ENCODE peak calls at places on chromosomes 1 and 21, in nine cellular contexts. N is choroid plexus epithelial cell; W is SK-N-DZ; V is GM23338; L is WTC11; E is activated naive CD8-positive, alpha-beta T cell treated with anti-CD3 and anti-CD28 coated beads, Interleukin-2, amount 50 U/mL, for 24 hours; K is HL-60; X is stimulated activated CD8-positive, alpha-beta memory T cell treated with anti-CD3 and anti-CD28 coated beads, Interleukin-4, amount 100 ng/mL, for 1 hour; P is posterior cingulate gyrus. J is an unnamed sample.

GRCh38 chr1:168767885-168768584 is 39.0 kb upstream of the DPT start:
- DNase-seq in E (no peak), N (peak), W (no peak), K (no peak), V (no peak), P (no peak), X (no peak), L (no peak), J (no peak)

GRCh38 chr1:10900265-10900651 is 103.8 kb upstream of the CASZ1 start:
- DNase-seq in X (no peak), W (no peak), V (no peak), E (no peak), L (no peak), P (no peak), N (no peak), K (no peak), J (no peak)

GRCh38 chr1:29439615-29440014 is 203.3 kb downstream of the PTPRU start:
- DNase-seq in N (no peak), V (no peak), L (no peak), X (no peak), W (no peak), K (no peak), E (no peak), P (no peak), J (no peak)

GRCh38 chr1:236425031-236425663 is 31.1 kb downstream of the EDARADD start:
- DNase-seq in W (no peak), P (peak), K (no peak), E (peak), N (no peak), L (peak), X (no peak), V (peak), J (peak)

GRCh38 chr21:33286600-33287456 is 20.7 kb downstream of the IL10RB start:
- DNase-seq in L (no peak), P (no peak), W (no peak), V (no peak), K (no peak), E (no peak), N (peak), X (no peak), J (no peak)

GRCh38 chr1:89810880-89811279 is 10.0 kb upstream of the LRRC8D start:
- DNase-seq in L (no peak), P (no peak), X (no peak), E (no peak), K (no peak), W (no peak), V (no peak), N (no peak), J (no peak)

GRCh38 chr1:37473431-37474050 is 839 bp upstream of the ZC3H12A start:
- DNase-seq in P (no peak), V (no peak), N (peak), E (no peak), L (no peak), W (peak), K (no peak), X (no peak), J (peak)

GRCh38 chr1:43058545-43059360 is 100.1 kb upstream of the SLC2A1 start:
- DNase-seq in W (no peak), L (peak), V (peak), P (no peak), X (no peak), E (peak), K (no peak), N (peak), J (peak)

GRCh38 chr1:22821027-22821426 is 110.4 kb downstream of the EPHB2 start:
- DNase-seq in X (no peak), L (no peak), W (no peak), N (no peak), E (no peak), K (no peak), V (no peak), P (no peak), J (no peak)

GRCh38 chr1:10556430-10557005 is 81.8 kb downstream of the PEX14 start:
- DNase-seq in K (no peak), X (no peak), P (no peak), W (no peak), N (no peak), L (peak), E (no peak), V (peak), J (no peak)

GRCh38 chr1:96309783-96310182 is 411.8 kb upstream of the PTBP2 start:
- DNase-seq in E (no peak), X (no peak), V (no peak), N (peak), L (no peak), W (no peak), P (no peak), K (peak), J (no peak)

GRCh38 chr1:227299238-227299637 is 19.1 kb downstream of the CDC42BPA start:
- DNase-seq in P (no peak), X (no peak), K (no peak), N (peak), W (no peak), V (no peak), E (no peak), L (no peak), J (no peak)

GRCh38 chr1:166907051-166907450 is 31.0 kb upstream of the TADA1 start:
- DNase-seq in N (no peak), E (no peak), V (no peak), W (no peak), L (no peak), P (no peak), X (no peak), K (no peak), J (no peak)

GRCh38 chr1:228345201-228345930 is 61.3 kb downstream of the TRIM11 start:
- DNase-seq in L (peak), N (no peak), V (no peak), X (no peak), P (peak), E (no peak), W (no peak), K (no peak), J (no peak)

GRCh38 chr1:163296504-163296903 is 25.2 kb upstream of the NUF2 start:
- DNase-seq in L (no peak), E (no peak), K (no peak), X (no peak), V (no peak), N (no peak), P (no peak), W (no peak), J (no peak)

GRCh38 chr1:22071511-22071910 is 19.0 kb downstream of the CDC42 start:
- DNase-seq in V (no peak), W (no peak), E (no peak), L (no peak), N (no peak), K (no peak), X (no peak), P (no peak), J (no peak)

GRCh38 chr1:17061486-17062271 is 7.8 kb upstream of the SDHB start:
- DNase-seq in N (no peak), P (no peak), E (no peak), W (no peak), K (peak), V (no peak), X (no peak), L (no peak), J (no peak)

GRCh38 chr1:66154394-66154793 is 361.7 kb downstream of the PDE4B start:
- DNase-seq in K (no peak), V (no peak), L (no peak), W (no peak), N (no peak), P (no peak), X (no peak), E (no peak), J (no peak)

GRCh38 chr1:111732718-111733117 is 6.5 kb downstream of the INKA2 start:
- DNase-seq in N (no peak), E (no peak), L (no peak), X (no peak), P (no peak), K (no peak), W (no peak), V (no peak), J (no peak)

GRCh38 chr1:180268556-180269044 is 38.5 kb downstream of the LHX4 start:
- DNase-seq in V (peak), W (no peak), P (no peak), X (no peak), N (no peak), E (no peak), K (no peak), L (no peak), J (no peak)

GRCh38 chr1:17119076-17119743 is at the start of gene PADI2:
- DNase-seq in L (peak), N (peak), E (peak), W (no peak), X (no peak), P (peak), V (peak), K (peak), J (peak)

GRCh38 chr1:53133261-53134041 is 9.0 kb downstream of the SLC1A7 start:
- DNase-seq in N (no peak), W (no peak), P (peak), V (no peak), L (no peak), K (no peak), X (no peak), E (no peak), J (no peak)

GRCh38 chr1:115977481-115978258 is 1.4 kb downstream of the SLC22A15 start:
- DNase-seq in L (no peak), K (peak), W (no peak), P (no peak), N (peak), V (peak), X (no peak), E (no peak), J (no peak)

GRCh38 chr1:209808059-209808494 is 2.1 kb upstream of the IRF6 start:
- DNase-seq in W (no peak), K (peak), L (no peak), P (no peak), N (peak), X (no peak), V (no peak), E (no peak), J (no peak)

GRCh38 chr1:48016526-48016925 is 19.3 kb upstream of the TRABD2B start:
- DNase-seq in P (no peak), K (no peak), W (no peak), X (no peak), V (no peak), L (no peak), E (no peak), N (no peak), J (no peak)

GRCh38 chr1:162943627-162944026 is 82.7 kb upstream of the CCDC190 start:
- DNase-seq in N (peak), W (peak), V (no peak), P (no peak), K (no peak), E (no peak), L (no peak), X (no peak), J (no peak)

GRCh38 chr1:211334986-211335385 is 8.4 kb downstream of the TRAF5 start:
- DNase-seq in V (no peak), E (no peak), P (no peak), N (no peak), X (no peak), W (no peak), K (no peak), L (no peak), J (peak)

GRCh38 chr1:90944006-90944405 is 77.8 kb downstream of the ZNF644 start:
- DNase-seq in L (no peak), X (no peak), E (no peak), V (no peak), P (no peak), N (no peak), K (no peak), W (no peak), J (no peak)

GRCh38 chr1:219681876-219682275 is 69.0 kb upstream of the ZC3H11B start:
- DNase-seq in P (no peak), K (no peak), X (no peak), W (no peak), E (no peak), V (no peak), N (no peak), L (no peak), J (no peak)

GRCh38 chr1:227747382-227747781 is 12.1 kb downstream of the SNAP47 start:
- DNase-seq in L (no peak), X (no peak), W (no peak), K (no peak), E (no peak), V (no peak), N (no peak), P (no peak), J (no peak)

GRCh38 chr1:66652556-66652955 is 99.7 kb upstream of the DYNLT5 start:
- DNase-seq in L (no peak), W (no peak), V (peak), E (no peak), X (no peak), N (peak), P (no peak), K (no peak), J (no peak)

GRCh38 chr1:109632671-109633346 is 13.2 kb downstream of the AMPD2 start:
- DNase-seq in W (peak), L (no peak), E (no peak), X (no peak), K (no peak), V (no peak), P (no peak), N (no peak), J (no peak)

GRCh38 chr1:93662481-93663190 is 19.0 kb downstream of the BCAR3 start:
- DNase-seq in P (no peak), V (no peak), N (peak), K (no peak), L (no peak), W (no peak), X (no peak), E (no peak), J (no peak)

GRCh38 chr1:204746838-204747442 is 61.4 kb upstream of the LRRN2 start:
- DNase-seq in E (peak), V (peak), N (peak), X (peak), L (peak), W (peak), K (peak), P (no peak), J (peak)

GRCh38 chr1:46599044-46599970 is 4.8 kb downstream of the MKNK1 start:
- DNase-seq in E (no peak), X (no peak), W (no peak), K (no peak), P (no peak), N (no peak), V (no peak), L (no peak), J (no peak)

GRCh38 chr1:76238094-76238551 is 163.6 kb downstream of the ST6GALNAC3 start:
- DNase-seq in K (no peak), L (no peak), X (no peak), N (no peak), W (no peak), V (peak), E (no peak), P (no peak), J (no peak)

J was measured in activated CD8-positive, alpha-beta T cell treated with anti-CD3 and anti-CD28 coated beads for 36 hours.